ENCODE peak calls at places on chromosomes 12 and 14, in five cellular contexts. H, N, A, V and K are unnamed samples. For H3K36me3, the result is how much of the 10 kb centered on the place peaks cover.

GRCh38 chr12:99265648-99266047 is 381.9 kb upstream of the GARIN6 start:
- DNase-seq in V (no peak), H (no peak), A (no peak), N (no peak), K (no peak)

GRCh38 chr12:57254506-57255280 is 3.7 kb upstream of the STAC3 start:
- DNase-seq in N (no peak), A (no peak), V (no peak), H (no peak), K (no peak)

GRCh38 chr12:111430418-111431353 is 25.0 kb downstream of the SH2B3 start:
- DNase-seq in A (no peak), N (no peak), V (peak), H (no peak), K (peak)

GRCh38 chr14:51929156-51929555 is 60.2 kb upstream of the RTRAF start:
- DNase-seq in H (no peak), N (peak), V (no peak), A (no peak), K (no peak)

GRCh38 chr14:52150162-52150561 is 81.3 kb upstream of the NID2 start:
- DNase-seq in N (no peak), V (no peak), A (no peak), H (no peak), K (no peak)

GRCh38 chr12:129393357-129393937 is 510.4 kb downstream of the TMEM132D start:
- DNase-seq in H (no peak), N (no peak), V (no peak), A (no peak), K (no peak)

GRCh38 chr12:90515199-90516175 is 439.5 kb downstream of the CCER1 start:
- DNase-seq in H (no peak), A (no peak), V (no peak), N (peak), K (peak)

GRCh38 chr12:53756300-53757094 is 4.7 kb upstream of the CISTR start:
- DNase-seq in N (no peak), V (no peak), H (no peak), A (no peak), K (no peak)

GRCh38 chr12:108630481-108631207 is 3.0 kb downstream of the SELPLG start:
- DNase-seq in N (peak), A (no peak), V (no peak), H (no peak), K (no peak)

DNA sequence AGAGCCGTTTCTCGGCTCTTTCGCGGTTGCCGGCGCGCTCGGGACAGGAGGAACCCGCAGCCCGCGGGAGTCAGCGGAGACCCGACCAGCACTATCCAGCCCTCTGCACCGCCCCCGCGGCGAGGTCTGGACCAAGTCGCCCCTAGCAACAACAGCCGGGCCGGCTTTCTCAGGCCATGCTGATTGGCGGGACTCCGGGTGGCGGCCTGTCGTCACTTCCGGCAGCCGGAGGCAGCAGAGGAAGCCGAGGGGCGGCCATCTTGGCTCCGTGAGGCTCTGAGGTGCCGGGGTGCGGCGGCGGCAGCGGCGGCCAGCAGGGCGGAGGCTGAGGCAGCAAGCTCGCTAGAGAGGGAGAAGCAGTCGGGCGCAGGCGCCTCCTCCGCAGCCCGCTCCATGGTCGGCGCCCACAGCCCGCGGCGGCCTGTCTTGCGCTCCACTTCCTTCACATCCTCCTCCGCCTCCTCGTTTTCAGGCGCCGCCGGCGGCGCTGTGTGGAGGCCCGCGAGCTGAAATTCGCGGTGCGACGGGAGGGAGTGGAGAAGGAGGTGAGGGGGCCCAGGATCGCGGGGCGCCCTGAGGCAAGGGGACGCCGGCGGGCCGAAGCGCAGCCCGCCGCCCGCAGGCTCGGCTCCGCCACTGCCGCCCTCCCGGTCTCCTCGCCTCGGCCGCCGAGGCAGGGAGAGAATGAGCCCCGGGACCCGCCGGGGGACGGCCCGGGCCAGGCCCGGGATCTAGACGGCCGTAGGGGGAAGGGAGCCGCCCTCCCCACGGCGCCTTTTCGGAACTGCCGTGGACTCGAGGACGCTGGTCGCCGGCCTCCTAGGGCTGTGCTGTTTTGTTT is at the start of gene MARK3:
- DNase-seq in A (peak), H (peak), N (peak), V (peak), K (peak)
- TF ChIP-seq CTCF in A (no peak), H (no peak), N (peak), V (peak), K (peak)

DNA sequence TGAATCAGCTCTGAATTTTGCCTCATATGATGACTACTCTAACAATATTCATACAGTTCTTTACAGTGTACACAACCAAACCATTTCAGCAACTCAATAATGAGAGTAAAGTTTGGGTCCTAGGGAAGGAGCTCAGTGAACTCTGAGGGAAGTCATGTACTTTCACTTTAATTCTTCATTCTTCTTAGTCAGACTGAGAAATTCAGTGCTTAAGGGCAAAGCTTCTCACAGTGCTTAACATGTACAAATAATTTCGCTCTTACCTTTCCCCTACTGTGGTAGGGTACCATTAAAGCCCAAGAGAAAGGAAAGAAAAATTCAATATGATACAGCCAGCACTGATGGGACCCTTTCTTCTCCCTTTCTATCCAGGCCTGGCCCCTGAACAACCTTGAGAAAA is 435.0 kb downstream of the NELL2 start:
- DNase-seq in A (no peak), N (no peak), V (no peak), H (no peak), K (peak)
- H3K4me3 ChIP-seq in A (no peak), N (no peak), V (no peak), H (no peak), K (no peak)

DNA sequence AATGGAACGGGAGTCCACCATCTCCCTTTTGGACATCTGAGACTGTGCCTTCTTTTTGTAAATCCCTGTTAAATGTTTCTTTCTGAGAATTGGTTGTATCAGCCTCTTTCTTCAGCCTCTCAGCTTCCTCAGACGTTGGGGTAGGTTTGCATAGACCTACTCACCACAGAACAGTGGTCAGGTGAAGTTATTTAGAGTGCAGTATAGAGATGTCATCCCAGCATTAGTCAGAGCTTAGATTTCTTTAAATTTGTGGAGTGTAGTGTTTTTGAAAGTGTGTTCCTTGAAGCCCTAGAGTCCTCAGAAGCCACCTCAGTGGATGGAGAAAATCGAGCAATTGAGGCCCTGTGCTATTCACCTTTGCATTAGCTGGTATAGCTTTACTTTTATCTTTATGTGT is 8.9 kb upstream of the EEA1 start:
- DNase-seq in V (no peak), N (no peak), A (no peak), H (no peak), K (no peak)
- H3K36me3 ChIP-seq in V (under half), N (under half), A (under half), H (under half), K (under half)

GRCh38 chr12:52496590-52497071 is 3.6 kb upstream of the KRT6A start:
- DNase-seq in H (no peak), V (no peak), N (peak), A (no peak), K (no peak)

GRCh38 chr12:52494518-52494917 is 1.5 kb upstream of the KRT6A start:
- DNase-seq in A (no peak), H (no peak), N (no peak), V (no peak), K (no peak)

GRCh38 chr12:52497975-52498374 is 4.9 kb upstream of the KRT6A start:
- DNase-seq in N (no peak), A (no peak), V (no peak), H (no peak), K (no peak)

GRCh38 chr12:52495385-52495784 is 2.3 kb upstream of the KRT6A start:
- DNase-seq in A (no peak), V (no peak), H (no peak), N (no peak), K (no peak)

GRCh38 chr12:52496054-52496453 is 3.0 kb upstream of the KRT6A start:
- DNase-seq in H (no peak), A (no peak), V (no peak), N (no peak), K (no peak)
- TF ChIP-seq CTCF in H (no peak), A (no peak), V (no peak), N (no peak), K (no peak)

GRCh38 chr12:7638064-7638763 is 27.5 kb downstream of the APOBEC1 start:
- DNase-seq in H (no peak), N (no peak), A (no peak), V (no peak), K (no peak)

GRCh38 chr12:7642876-7643309 is 22.8 kb downstream of the APOBEC1 start:
- DNase-seq in V (no peak), H (no peak), N (no peak), A (no peak), K (no peak)

GRCh38 chr12:7638764-7639570 is 26.7 kb downstream of the APOBEC1 start:
- DNase-seq in H (peak), A (peak), V (peak), N (peak), K (peak)

GRCh38 chr12:7642287-7642686 is 23.4 kb downstream of the APOBEC1 start:
- DNase-seq in A (no peak), V (no peak), H (no peak), N (no peak), K (no peak)

DNA sequence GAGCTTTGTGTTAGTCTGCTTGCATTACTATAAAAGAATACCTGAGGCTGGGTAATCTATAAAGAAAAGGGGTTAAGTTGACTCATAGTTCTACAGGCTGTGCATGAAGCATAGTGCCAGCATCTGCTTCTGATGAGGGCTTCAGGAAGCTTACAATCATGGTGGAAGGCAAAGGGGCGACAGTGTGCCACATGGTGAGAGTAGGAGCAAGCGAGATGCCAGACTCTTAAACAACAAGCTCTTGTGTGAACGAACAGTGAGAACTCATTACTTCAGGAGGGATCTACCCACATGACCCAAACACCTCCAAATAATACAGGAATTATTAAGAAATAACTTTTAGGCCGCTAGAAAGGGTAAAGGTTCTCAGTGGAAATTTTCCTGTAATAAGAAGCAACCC is 28.1 kb downstream of the APOBEC1 start:
- DNase-seq in H (no peak), V (no peak), A (no peak), N (no peak), K (no peak)
- H3K4me3 ChIP-seq in H (no peak), V (no peak), A (no peak), N (no peak), K (no peak)

DNA sequence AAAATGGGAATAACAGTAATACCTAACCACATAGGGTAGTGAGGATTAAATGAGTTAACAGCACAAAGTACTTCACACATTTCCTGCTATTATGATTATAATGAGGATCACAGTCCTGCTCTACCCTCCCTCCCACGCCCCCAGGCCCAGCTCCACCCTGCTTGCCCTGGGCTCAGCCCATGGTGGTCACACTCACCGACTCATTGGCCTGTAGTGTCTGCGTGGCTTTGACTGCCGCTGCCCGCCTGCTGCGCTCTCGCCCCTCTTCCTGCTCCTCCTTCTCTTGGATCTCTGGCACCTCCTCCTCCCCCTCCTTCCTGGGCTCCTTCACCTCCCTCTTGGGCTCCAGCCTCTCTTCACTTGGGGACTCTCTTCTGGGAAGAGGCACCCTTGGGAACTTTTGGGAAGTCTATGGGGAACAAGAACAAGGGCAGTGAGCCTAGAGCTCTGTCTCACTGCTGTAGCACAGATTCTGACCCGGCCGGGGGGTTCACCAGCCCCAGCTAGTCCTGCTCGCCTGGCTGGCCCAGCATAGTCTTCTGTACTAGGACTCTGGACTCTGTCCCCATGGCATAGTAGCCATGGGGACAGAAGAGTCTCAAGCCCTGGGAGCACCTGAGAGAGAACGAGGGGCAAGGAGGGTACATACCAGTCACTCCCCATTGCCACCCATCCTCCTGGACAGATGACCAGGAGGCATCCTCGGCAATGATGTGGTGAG is 7.1 kb upstream of the PNMA1 start:
- DNase-seq in H (no peak), V (no peak), N (no peak), A (no peak), K (no peak)
- H3K36me3 ChIP-seq in H (half or more), V (half or more), N (half or more), A (half or more), K (half or more)